ENCODE peak calls at places on chromosome 2, in six cellular contexts. Z is central memory CD4-positive, alpha-beta T cell; L is osteocyte; F is left lung; A is ACHN; K is stimulated activated CD4-positive, alpha-beta T cell treated with anti-CD3 and anti-CD28 coated beads, Interleukin-1b, Interleukin-23, amount 100 ng/mL, for 24 hours. J is an unnamed sample.

GRCh38 chr2:142983174-142983573 is 105.7 kb downstream of the KYNU start:
- DNase-seq in Z (no peak), L (no peak), F (no peak), A (no peak), K (no peak), J (no peak)

GRCh38 chr2:46009772-46010171 is 287.4 kb upstream of the EPAS1 start:
- DNase-seq in Z (no peak), L (no peak), F (no peak), A (no peak), K (no peak), J (no peak)

GRCh38 chr2:67311536-67311935 is 85.6 kb upstream of the ETAA1 start:
- DNase-seq in Z (no peak), L (no peak), F (no peak), A (peak; percentile 50), K (no peak), J (no peak)

GRCh38 chr2:143452817-143453462 is 323.7 kb downstream of the ARHGAP15 start:
- DNase-seq in Z (peak; percentile 46), L (no peak), F (no peak), A (no peak), K (no peak), J (no peak)

GRCh38 chr2:240714747-240715725 is 23.4 kb downstream of the AQP12A start:
- DNase-seq in Z (no peak), L (no peak), F (peak; percentile 67), A (no peak), K (no peak), J (no peak)

GRCh38 chr2:159449504-159450124 is 163.1 kb upstream of the WDSUB1 start:
- DNase-seq in Z (no peak), L (no peak), F (no peak), A (no peak), K (no peak), J (no peak)

GRCh38 chr2:165636959-165637358 is 157.1 kb downstream of the GALNT3 start:
- DNase-seq in Z (no peak), L (no peak), F (no peak), A (no peak), K (no peak), J (no peak)

GRCh38 chr2:105258835-105259350 is 17.4 kb downstream of the GPR45 start:
- DNase-seq in Z (no peak), L (no peak), F (no peak), A (no peak), K (no peak), J (no peak)

GRCh38 chr2:61853848-61854434 is at the start of gene FAM161A:
- DNase-seq in Z (no peak), L (peak; percentile 95), F (peak; percentile 94), A (peak; percentile 87), K (peak; percentile 78), J (peak; percentile 94)

GRCh38 chr2:218166791-218167190 is at the start of gene CXCR1:
- DNase-seq in Z (peak; percentile 61), L (no peak), F (no peak), A (no peak), K (no peak), J (no peak)

GRCh38 chr2:55590810-55591440 is 26.5 kb downstream of the PPP4R3B start:
- DNase-seq in Z (no peak), L (no peak), F (no peak), A (peak; percentile 38), K (no peak), J (no peak)

GRCh38 chr2:15687720-15688119 is 96.1 kb downstream of the DDX1 start:
- DNase-seq in Z (no peak), L (no peak), F (no peak), A (no peak), K (no peak), J (no peak)

GRCh38 chr2:85698184-85698879 is 4.2 kb downstream of the GNLY start:
- DNase-seq in Z (no peak), L (peak; percentile 67), F (no peak), A (no peak), K (no peak), J (no peak)

GRCh38 chr2:210713122-210713521 is 156.7 kb downstream of the CPS1 start:
- DNase-seq in Z (no peak), L (no peak), F (no peak), A (no peak), K (no peak), J (no peak)

GRCh38 chr2:96152301-96153165 is 7.3 kb upstream of the DUSP2 start:
- DNase-seq in Z (no peak), L (no peak), F (no peak), A (no peak), K (no peak), J (peak; percentile 5)

GRCh38 chr2:232142049-232142448 is 180.5 kb downstream of the DIS3L2 start:
- DNase-seq in Z (peak; percentile 5), L (no peak), F (no peak), A (peak; percentile 44), K (peak; percentile 4), J (peak; percentile 41)

GRCh38 chr2:138829326-138829725 is 49.1 kb upstream of the NXPH2 start:
- DNase-seq in Z (no peak), L (no peak), F (no peak), A (peak; percentile 47), K (peak; percentile 11), J (peak; percentile 73)

GRCh38 chr2:187003038-187003543 is 154.1 kb upstream of the ZSWIM2 start:
- DNase-seq in Z (no peak), L (peak; percentile 73), F (peak; percentile 66), A (peak; percentile 23), K (no peak), J (no peak)

GRCh38 chr2:217955881-217956493 is 46.8 kb downstream of the TNS1 start:
- DNase-seq in Z (no peak), L (no peak), F (no peak), A (no peak), K (no peak), J (no peak)

GRCh38 chr2:119736021-119736420 is 23.7 kb upstream of the PTPN4 start:
- DNase-seq in Z (no peak), L (no peak), F (no peak), A (no peak), K (no peak), J (no peak)

GRCh38 chr2:160387558-160388262 is 105.9 kb downstream of the RBMS1 start:
- DNase-seq in Z (no peak), L (no peak), F (no peak), A (no peak), K (no peak), J (peak; percentile 42)

GRCh38 chr2:61978522-61978921 is 73.0 kb downstream of the COMMD1 start:
- DNase-seq in Z (no peak), L (no peak), F (no peak), A (no peak), K (no peak), J (no peak)

GRCh38 chr2:215754546-215754945 is 258.8 kb downstream of the MREG start:
- DNase-seq in Z (no peak), L (no peak), F (no peak), A (no peak), K (no peak), J (no peak)

J was measured in hepatocyte.